ENCODE peak calls at places on chromosomes 2 and 18, in seven cellular contexts. G is mesothelial cell of epicardium, W is ureter, H is GM12865, C is GM12891, O is left cardiac atrium, M is cardiac muscle cell. L is an unnamed sample.

GRCh38 chr2:32360416-32360815 is 3.6 kb downstream of the BIRC6 start:
- DNase-seq in O (no peak), H (peak; percentile 59), C (no peak), M (no peak), G (no peak), W (no peak), L (no peak)

GRCh38 chr2:27800856-27801255 is 29.3 kb downstream of the MRPL33 start:
- DNase-seq in H (no peak), O (no peak), C (no peak), M (no peak), W (no peak), G (no peak), L (no peak)

GRCh38 chr2:191620144-191620543 is 57.8 kb upstream of the NABP1 start:
- DNase-seq in C (no peak), W (no peak), G (no peak), H (peak; percentile 31), O (no peak), M (no peak), L (no peak)

GRCh38 chr2:145874466-145874865 is 1354.5 kb upstream of the ZEB2 start:
- DNase-seq in M (peak; percentile 68), G (no peak), W (no peak), H (no peak), C (no peak), O (peak; percentile 21), L (no peak)

GRCh38 chr18:6598657-6599056 is 130.9 kb upstream of the ARHGAP28 start:
- DNase-seq in W (no peak), C (no peak), M (no peak), H (no peak), G (no peak), O (no peak), L (no peak)

GRCh38 chr2:119407430-119408220 is 24.0 kb upstream of the TMEM37 start:
- DNase-seq in H (peak; percentile 69), W (no peak), M (peak; percentile 79), C (no peak), G (peak; percentile 70), O (no peak), L (no peak)

GRCh38 chr18:321839-322467 is 54.1 kb upstream of the THOC1 start:
- DNase-seq in H (peak; percentile 9), G (no peak), O (no peak), C (no peak), W (no peak), M (peak; percentile 14), L (no peak)

GRCh38 chr2:96109931-96110511 is 6.3 kb downstream of the ADRA2B start:
- DNase-seq in M (no peak), G (no peak), C (no peak), O (no peak), H (no peak), W (no peak), L (no peak)

GRCh38 chr2:27860111-27860510 is 30.1 kb downstream of the RBKS start:
- DNase-seq in G (no peak), M (peak; percentile 76), W (no peak), C (no peak), O (no peak), H (no peak), L (no peak)

GRCh38 chr2:235031686-235032373 is 80.0 kb downstream of the SH3BP4 start:
- DNase-seq in C (no peak), M (no peak), G (no peak), H (no peak), O (no peak), W (no peak), L (no peak)

GRCh38 chr2:54728669-54729120 is 5.2 kb downstream of the EML6 start:
- DNase-seq in C (no peak), W (no peak), M (peak; percentile 60), H (no peak), O (no peak), G (no peak), L (no peak)

GRCh38 chr2:1278125-1278524 is 135.1 kb upstream of the TPO start:
- DNase-seq in G (no peak), C (no peak), H (no peak), O (no peak), W (no peak), M (no peak), L (no peak)

GRCh38 chr2:154832711-154833110 is 134.2 kb downstream of the KCNJ3 start:
- DNase-seq in H (no peak), C (no peak), G (no peak), W (no peak), M (no peak), O (no peak), L (no peak)

GRCh38 chr2:229443141-229443540 is 172.1 kb upstream of the PID1 start:
- DNase-seq in M (no peak), O (no peak), W (no peak), C (no peak), G (no peak), H (no peak), L (no peak)

L was measured in CD8-positive, alpha-beta memory T cell.